ENCODE peak calls at places on chromosome 7, in eight cellular contexts. One of them, this sample, is unnamed.

GRCh38 chr7:19079066-19079465 is 38.4 kb downstream of the TWIST1 start:
- DNase-seq in progenitor cell of endocrine pancreas: no peak
- DNase-seq in CD4-positive, alpha-beta T cell: no peak
- DNase-seq in PC-3: peak
- DNase-seq in nephron progenitor cell: no peak
- DNase-seq in fibroblast of the aortic adventitia: peak
- DNase-seq in astrocyte: peak
- DNase-seq in AG04450: no peak
- DNase-seq in this sample: no peak

GRCh38 chr7:124457841-124458240 is 307.8 kb downstream of the GPR37 start:
- DNase-seq in progenitor cell of endocrine pancreas: no peak
- DNase-seq in CD4-positive, alpha-beta T cell: no peak
- DNase-seq in PC-3: peak
- DNase-seq in nephron progenitor cell: no peak
- DNase-seq in fibroblast of the aortic adventitia: no peak
- DNase-seq in astrocyte: peak
- DNase-seq in AG04450: no peak
- DNase-seq in this sample: no peak

GRCh38 chr7:50558380-50559051 is 6.7 kb downstream of the DDC start:
- DNase-seq in progenitor cell of endocrine pancreas: no peak
- DNase-seq in CD4-positive, alpha-beta T cell: no peak
- DNase-seq in PC-3: no peak
- DNase-seq in nephron progenitor cell: peak
- DNase-seq in fibroblast of the aortic adventitia: peak
- DNase-seq in astrocyte: no peak
- DNase-seq in AG04450: no peak
- DNase-seq in this sample: no peak

GRCh38 chr7:94513565-94513860 is 3.9 kb downstream of the CASD1 start:
- DNase-seq in progenitor cell of endocrine pancreas: no peak
- DNase-seq in CD4-positive, alpha-beta T cell: no peak
- DNase-seq in PC-3: no peak
- DNase-seq in nephron progenitor cell: no peak
- DNase-seq in fibroblast of the aortic adventitia: peak
- DNase-seq in astrocyte: peak
- DNase-seq in AG04450: no peak
- DNase-seq in this sample: no peak

GRCh38 chr7:111370002-111370401 is 192.3 kb downstream of the IMMP2L start:
- DNase-seq in progenitor cell of endocrine pancreas: no peak
- DNase-seq in CD4-positive, alpha-beta T cell: no peak
- DNase-seq in PC-3: peak
- DNase-seq in nephron progenitor cell: no peak
- DNase-seq in fibroblast of the aortic adventitia: no peak
- DNase-seq in astrocyte: no peak
- DNase-seq in AG04450: no peak
- DNase-seq in this sample: no peak

GRCh38 chr7:116738378-116738777 is 66.4 kb downstream of the MET start:
- DNase-seq in progenitor cell of endocrine pancreas: no peak
- DNase-seq in CD4-positive, alpha-beta T cell: no peak
- DNase-seq in PC-3: no peak
- DNase-seq in nephron progenitor cell: no peak
- DNase-seq in fibroblast of the aortic adventitia: no peak
- DNase-seq in astrocyte: no peak
- DNase-seq in AG04450: no peak
- DNase-seq in this sample: no peak

GRCh38 chr7:87926581-87927461 is 7.2 kb upstream of the ADAM22 start:
- DNase-seq in progenitor cell of endocrine pancreas: no peak
- DNase-seq in CD4-positive, alpha-beta T cell: no peak
- DNase-seq in PC-3: no peak
- DNase-seq in nephron progenitor cell: peak
- DNase-seq in fibroblast of the aortic adventitia: no peak
- DNase-seq in astrocyte: peak
- DNase-seq in AG04450: no peak
- DNase-seq in this sample: no peak

GRCh38 chr7:133481676-133482075 is 228.8 kb downstream of the EXOC4 start:
- DNase-seq in progenitor cell of endocrine pancreas: no peak
- DNase-seq in CD4-positive, alpha-beta T cell: no peak
- DNase-seq in PC-3: peak
- DNase-seq in nephron progenitor cell: no peak
- DNase-seq in fibroblast of the aortic adventitia: peak
- DNase-seq in astrocyte: peak
- DNase-seq in AG04450: peak
- DNase-seq in this sample: no peak

DNA sequence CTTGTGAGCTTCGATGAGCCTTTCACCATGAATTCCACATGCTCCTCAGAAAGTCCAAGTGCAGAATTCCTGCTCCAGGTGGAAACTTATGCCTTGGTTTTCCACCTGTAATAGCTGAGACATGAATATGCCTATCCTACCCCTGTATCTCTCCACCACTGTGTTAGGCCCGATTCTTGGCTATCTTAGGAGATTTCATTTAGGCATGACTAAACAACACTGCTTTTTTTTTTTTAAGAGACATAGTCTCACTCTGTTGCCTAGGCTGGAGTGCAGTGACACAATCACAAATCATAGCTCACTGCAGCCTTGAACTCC is 57.2 kb downstream of the NCAPG2 start:
- DNase-seq in progenitor cell of endocrine pancreas: no peak
- DNase-seq in CD4-positive, alpha-beta T cell: no peak
- DNase-seq in PC-3: no peak
- DNase-seq in nephron progenitor cell: no peak
- DNase-seq in fibroblast of the aortic adventitia: no peak
- DNase-seq in astrocyte: no peak
- DNase-seq in AG04450: no peak
- DNase-seq in this sample: no peak
- TF ChIP-seq CTCF in progenitor cell of endocrine pancreas: no peak
- TF ChIP-seq CTCF in CD4-positive, alpha-beta T cell: peak
- TF ChIP-seq CTCF in PC-3: no peak
- TF ChIP-seq CTCF in nephron progenitor cell: no peak
- TF ChIP-seq CTCF in fibroblast of the aortic adventitia: no peak
- TF ChIP-seq CTCF in astrocyte: no peak
- TF ChIP-seq CTCF in AG04450: no peak
- TF ChIP-seq CTCF in this sample: no peak

GRCh38 chr7:98178321-98178720 is 32.9 kb upstream of the BHLHA15 start:
- DNase-seq in progenitor cell of endocrine pancreas: no peak
- DNase-seq in CD4-positive, alpha-beta T cell: no peak
- DNase-seq in PC-3: peak
- DNase-seq in nephron progenitor cell: no peak
- DNase-seq in fibroblast of the aortic adventitia: no peak
- DNase-seq in astrocyte: no peak
- DNase-seq in AG04450: no peak
- DNase-seq in this sample: no peak
- TF ChIP-seq CTCF in progenitor cell of endocrine pancreas: no peak
- TF ChIP-seq CTCF in CD4-positive, alpha-beta T cell: no peak
- TF ChIP-seq CTCF in PC-3: no peak
- TF ChIP-seq CTCF in nephron progenitor cell: no peak
- TF ChIP-seq CTCF in fibroblast of the aortic adventitia: no peak
- TF ChIP-seq CTCF in astrocyte: no peak
- TF ChIP-seq CTCF in AG04450: no peak
- TF ChIP-seq CTCF in this sample: no peak

GRCh38 chr7:37709631-37710509 is 26.3 kb downstream of the GPR141 start:
- DNase-seq in progenitor cell of endocrine pancreas: no peak
- DNase-seq in CD4-positive, alpha-beta T cell: no peak
- DNase-seq in PC-3: no peak
- DNase-seq in nephron progenitor cell: no peak
- DNase-seq in fibroblast of the aortic adventitia: no peak
- DNase-seq in astrocyte: no peak
- DNase-seq in AG04450: no peak
- DNase-seq in this sample: no peak
- TF ChIP-seq CTCF in progenitor cell of endocrine pancreas: no peak
- TF ChIP-seq CTCF in CD4-positive, alpha-beta T cell: no peak
- TF ChIP-seq CTCF in PC-3: no peak
- TF ChIP-seq CTCF in nephron progenitor cell: no peak
- TF ChIP-seq CTCF in fibroblast of the aortic adventitia: no peak
- TF ChIP-seq CTCF in astrocyte: no peak
- TF ChIP-seq CTCF in AG04450: no peak
- TF ChIP-seq CTCF in this sample: no peak

DNA sequence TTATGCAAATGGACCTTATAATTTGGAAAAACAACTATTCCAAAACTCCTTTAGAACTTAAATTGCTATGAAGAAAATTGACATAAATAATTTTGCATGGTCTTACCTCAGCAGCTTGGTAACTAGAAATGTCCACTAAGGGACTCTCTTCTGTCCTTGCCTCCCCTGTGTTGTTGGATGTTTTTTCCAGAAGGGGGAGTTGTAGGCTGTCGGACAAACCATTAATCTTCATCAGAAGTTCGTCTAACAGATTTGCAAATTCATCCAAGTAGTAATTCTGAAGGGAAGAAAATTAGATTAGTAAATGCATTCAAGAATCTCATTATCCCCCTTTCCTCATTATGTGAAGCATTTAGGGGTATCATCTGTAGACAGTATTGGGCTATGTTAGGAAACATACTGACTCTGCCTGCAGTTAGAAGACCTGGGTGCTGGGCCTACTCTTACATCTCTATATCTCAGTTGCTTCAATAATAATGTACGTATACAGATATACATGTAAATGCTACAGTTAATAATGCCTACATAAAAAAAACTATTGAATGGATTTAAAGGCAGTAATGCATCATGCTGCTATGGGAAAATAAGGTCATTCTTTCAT is 155.6 kb downstream of the PKD1L1 start:
- DNase-seq in progenitor cell of endocrine pancreas: no peak
- DNase-seq in CD4-positive, alpha-beta T cell: no peak
- DNase-seq in PC-3: peak
- DNase-seq in nephron progenitor cell: no peak
- DNase-seq in fibroblast of the aortic adventitia: no peak
- DNase-seq in astrocyte: no peak
- DNase-seq in AG04450: no peak
- DNase-seq in this sample: no peak
- TF ChIP-seq CTCF in progenitor cell of endocrine pancreas: peak
- TF ChIP-seq CTCF in CD4-positive, alpha-beta T cell: no peak
- TF ChIP-seq CTCF in PC-3: peak
- TF ChIP-seq CTCF in nephron progenitor cell: no peak
- TF ChIP-seq CTCF in fibroblast of the aortic adventitia: peak
- TF ChIP-seq CTCF in astrocyte: peak
- TF ChIP-seq CTCF in AG04450: peak
- TF ChIP-seq CTCF in this sample: no peak

DNA sequence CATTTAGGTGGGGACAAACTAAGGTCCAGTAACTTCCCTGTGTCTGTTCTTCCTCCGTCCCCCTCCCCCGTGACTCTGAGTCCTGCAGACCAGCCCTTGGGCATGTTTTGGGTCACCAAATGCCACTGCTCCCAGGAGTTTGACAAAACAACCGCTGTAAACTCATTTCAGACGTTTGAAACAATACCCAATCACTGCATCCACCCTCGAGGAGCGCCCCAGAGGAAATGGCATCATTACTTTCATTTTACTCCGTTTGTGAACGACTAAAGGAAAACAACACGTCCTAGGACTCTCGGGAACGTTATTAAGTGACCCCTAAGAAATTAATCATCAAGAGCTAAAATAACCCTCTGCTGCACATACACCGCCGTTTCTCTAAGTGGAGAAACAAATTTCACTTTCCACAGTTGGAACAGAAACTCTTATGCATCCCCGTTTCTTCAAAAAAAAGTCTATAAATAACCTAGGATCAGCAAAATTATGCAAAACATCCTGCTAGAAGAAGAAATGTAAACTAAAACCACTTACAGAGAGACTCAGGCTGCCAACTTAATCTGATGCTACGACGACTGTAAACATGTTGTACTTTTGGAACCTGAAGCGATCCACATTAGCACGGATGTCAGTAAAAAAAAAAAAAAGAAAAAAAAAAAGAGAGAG is 109.9 kb upstream of the EFCAB10 start:
- DNase-seq in progenitor cell of endocrine pancreas: no peak
- DNase-seq in CD4-positive, alpha-beta T cell: peak
- DNase-seq in PC-3: peak
- DNase-seq in nephron progenitor cell: no peak
- DNase-seq in fibroblast of the aortic adventitia: peak
- DNase-seq in astrocyte: no peak
- DNase-seq in AG04450: peak
- DNase-seq in this sample: peak
- TF ChIP-seq CTCF in progenitor cell of endocrine pancreas: no peak
- TF ChIP-seq CTCF in CD4-positive, alpha-beta T cell: no peak
- TF ChIP-seq CTCF in PC-3: no peak
- TF ChIP-seq CTCF in nephron progenitor cell: no peak
- TF ChIP-seq CTCF in fibroblast of the aortic adventitia: no peak
- TF ChIP-seq CTCF in astrocyte: no peak
- TF ChIP-seq CTCF in AG04450: no peak
- TF ChIP-seq CTCF in this sample: no peak

GRCh38 chr7:151056286-151057037 is 1.2 kb downstream of the CDK5 start:
- DNase-seq in progenitor cell of endocrine pancreas: no peak
- DNase-seq in CD4-positive, alpha-beta T cell: no peak
- DNase-seq in PC-3: peak
- DNase-seq in nephron progenitor cell: peak
- DNase-seq in fibroblast of the aortic adventitia: no peak
- DNase-seq in astrocyte: no peak
- DNase-seq in AG04450: no peak
- DNase-seq in this sample: no peak
- TF ChIP-seq CTCF in progenitor cell of endocrine pancreas: peak
- TF ChIP-seq CTCF in CD4-positive, alpha-beta T cell: no peak
- TF ChIP-seq CTCF in PC-3: no peak
- TF ChIP-seq CTCF in nephron progenitor cell: no peak
- TF ChIP-seq CTCF in fibroblast of the aortic adventitia: no peak
- TF ChIP-seq CTCF in astrocyte: no peak
- TF ChIP-seq CTCF in AG04450: peak
- TF ChIP-seq CTCF in this sample: no peak

GRCh38 chr7:154640266-154640865 is 362.6 kb downstream of the PAXIP1 start:
- DNase-seq in progenitor cell of endocrine pancreas: no peak
- DNase-seq in CD4-positive, alpha-beta T cell: no peak
- DNase-seq in PC-3: no peak
- DNase-seq in nephron progenitor cell: peak
- DNase-seq in fibroblast of the aortic adventitia: no peak
- DNase-seq in astrocyte: no peak
- DNase-seq in AG04450: no peak
- DNase-seq in this sample: no peak
- TF ChIP-seq CTCF in progenitor cell of endocrine pancreas: peak
- TF ChIP-seq CTCF in CD4-positive, alpha-beta T cell: no peak
- TF ChIP-seq CTCF in PC-3: peak
- TF ChIP-seq CTCF in nephron progenitor cell: peak
- TF ChIP-seq CTCF in fibroblast of the aortic adventitia: no peak
- TF ChIP-seq CTCF in astrocyte: no peak
- TF ChIP-seq CTCF in AG04450: no peak
- TF ChIP-seq CTCF in this sample: no peak

GRCh38 chr7:30322656-30323355 is 38.4 kb downstream of the ZNRF2 start:
- DNase-seq in progenitor cell of endocrine pancreas: no peak
- DNase-seq in CD4-positive, alpha-beta T cell: no peak
- DNase-seq in PC-3: peak
- DNase-seq in nephron progenitor cell: no peak
- DNase-seq in fibroblast of the aortic adventitia: no peak
- DNase-seq in astrocyte: no peak
- DNase-seq in AG04450: no peak
- DNase-seq in this sample: no peak
- TF ChIP-seq CTCF in progenitor cell of endocrine pancreas: no peak
- TF ChIP-seq CTCF in CD4-positive, alpha-beta T cell: no peak
- TF ChIP-seq CTCF in PC-3: no peak
- TF ChIP-seq CTCF in nephron progenitor cell: no peak
- TF ChIP-seq CTCF in fibroblast of the aortic adventitia: no peak
- TF ChIP-seq CTCF in astrocyte: no peak
- TF ChIP-seq CTCF in AG04450: no peak
- TF ChIP-seq CTCF in this sample: no peak

GRCh38 chr7:31336202-31337035 is 4.1 kb downstream of the NEUROD6 start:
- DNase-seq in progenitor cell of endocrine pancreas: peak
- DNase-seq in CD4-positive, alpha-beta T cell: no peak
- DNase-seq in PC-3: no peak
- DNase-seq in nephron progenitor cell: peak
- DNase-seq in fibroblast of the aortic adventitia: no peak
- DNase-seq in astrocyte: no peak
- DNase-seq in AG04450: no peak
- DNase-seq in this sample: no peak
- TF ChIP-seq CTCF in progenitor cell of endocrine pancreas: peak
- TF ChIP-seq CTCF in CD4-positive, alpha-beta T cell: no peak
- TF ChIP-seq CTCF in PC-3: no peak
- TF ChIP-seq CTCF in nephron progenitor cell: peak
- TF ChIP-seq CTCF in fibroblast of the aortic adventitia: no peak
- TF ChIP-seq CTCF in astrocyte: no peak
- TF ChIP-seq CTCF in AG04450: no peak
- TF ChIP-seq CTCF in this sample: no peak

GRCh38 chr7:105920766-105921165 is 42.3 kb upstream of the CDHR3 start:
- DNase-seq in progenitor cell of endocrine pancreas: no peak
- DNase-seq in CD4-positive, alpha-beta T cell: no peak
- DNase-seq in PC-3: no peak
- DNase-seq in nephron progenitor cell: no peak
- DNase-seq in fibroblast of the aortic adventitia: no peak
- DNase-seq in astrocyte: peak
- DNase-seq in AG04450: no peak
- DNase-seq in this sample: no peak
- TF ChIP-seq CTCF in progenitor cell of endocrine pancreas: no peak
- TF ChIP-seq CTCF in CD4-positive, alpha-beta T cell: no peak
- TF ChIP-seq CTCF in PC-3: no peak
- TF ChIP-seq CTCF in nephron progenitor cell: no peak
- TF ChIP-seq CTCF in fibroblast of the aortic adventitia: no peak
- TF ChIP-seq CTCF in astrocyte: no peak
- TF ChIP-seq CTCF in AG04450: no peak
- TF ChIP-seq CTCF in this sample: no peak

This sample was measured in activated B cell treated with CpG ODN at 0.5 μM for 24 hours.